ENCODE peak calls at places on chromosomes 12 and 14, in eight cellular contexts. D, K, I, B, M, C, T and Y are unnamed samples.

GRCh38 chr12:67910360-67911292 is 78.6 kb upstream of the IFNG-AS1 start:
- DNase-seq in D (no peak), K (no peak), I (peak; percentile 97), B (no peak), M (no peak), C (no peak), T (no peak), Y (no peak)

GRCh38 chr12:109795023-109795422 is 38.2 kb downstream of the TRPV4 start:
- DNase-seq in D (no peak), K (no peak), I (peak; percentile 57), B (no peak), M (no peak), C (no peak), T (no peak), Y (no peak)

GRCh38 chr14:68926236-68926635 is 52.9 kb downstream of the ACTN1 start:
- DNase-seq in D (no peak), K (no peak), I (no peak), B (peak; percentile 20), M (no peak), C (no peak), T (peak; percentile 22), Y (no peak)

GRCh38 chr14:32327255-32327961 is 1.7 kb upstream of the AKAP6 start:
- DNase-seq in D (no peak), K (no peak), I (no peak), B (no peak), M (no peak), C (no peak), T (peak; percentile 17), Y (no peak)

GRCh38 chr12:121693155-121693554 is 19.4 kb upstream of the TMEM120B start:
- DNase-seq in D (no peak), K (no peak), I (no peak), B (no peak), M (no peak), C (no peak), T (no peak), Y (peak; percentile 65)

GRCh38 chr12:54648265-54648664 is at the start of gene DCD:
- DNase-seq in D (no peak), K (no peak), I (no peak), B (no peak), M (no peak), C (no peak), T (no peak), Y (no peak)

GRCh38 chr12:79973774-79974173 is 38.9 kb upstream of the PPP1R12A start:
- DNase-seq in D (no peak), K (no peak), I (no peak), B (no peak), M (no peak), C (no peak), T (no peak), Y (no peak)

GRCh38 chr12:25295361-25295760 is 44.6 kb upstream of the KRAS start:
- DNase-seq in D (no peak), K (no peak), I (no peak), B (no peak), M (no peak), C (no peak), T (no peak), Y (no peak)

GRCh38 chr14:68908201-68908600 is 70.9 kb downstream of the ACTN1 start:
- DNase-seq in D (peak; percentile 32), K (no peak), I (no peak), B (no peak), M (no peak), C (no peak), T (no peak), Y (no peak)

GRCh38 chr14:55710506-55711041 is 130.6 kb downstream of the KTN1 start:
- DNase-seq in D (no peak), K (no peak), I (no peak), B (no peak), M (no peak), C (no peak), T (no peak), Y (no peak)

GRCh38 chr12:68158427-68158826 is 1.1 kb downstream of the IFNG start:
- DNase-seq in D (no peak), K (no peak), I (peak; percentile 13), B (no peak), M (peak; percentile 17), C (peak; percentile 8), T (peak; percentile 24), Y (no peak)

GRCh38 chr14:52051861-52052260 is 17.0 kb downstream of the NID2 start:
- DNase-seq in D (no peak), K (no peak), I (peak; percentile 82), B (no peak), M (no peak), C (no peak), T (no peak), Y (no peak)

GRCh38 chr14:37133284-37133913 is 39.0 kb downstream of the SLC25A21 start:
- DNase-seq in D (no peak), K (no peak), I (no peak), B (no peak), M (no peak), C (no peak), T (no peak), Y (no peak)

GRCh38 chr14:56378474-56378873 is 201.1 kb upstream of the TMEM260 start:
- DNase-seq in D (no peak), K (no peak), I (peak; percentile 26), B (no peak), M (no peak), C (no peak), T (no peak), Y (no peak)

GRCh38 chr12:123363385-123363742 is 1.3 kb downstream of the SBNO1 start:
- DNase-seq in D (no peak), K (no peak), I (peak; percentile 29), B (no peak), M (no peak), C (peak; percentile 38), T (no peak), Y (no peak)

GRCh38 chr12:81263072-81263471 is 185.2 kb downstream of the ACSS3 start:
- DNase-seq in D (no peak), K (no peak), I (no peak), B (no peak), M (no peak), C (no peak), T (peak; percentile 68), Y (no peak)

GRCh38 chr12:116818341-116818856 is 62.8 kb downstream of the HRK start:
- DNase-seq in D (no peak), K (peak; percentile 73), I (peak; percentile 20), B (no peak), M (no peak), C (no peak), T (no peak), Y (peak; percentile 62)